ENCODE peak calls at places on chromosomes 4 and X, in eight cellular contexts. U is tibial nerve, J is ovary, I is heart left ventricle, W is upper lobe of left lung, S is adrenal gland, O is A549, G is HepG2. C is an unnamed sample.

GRCh38 chr4:34921391-34921790 is 1322.9 kb downstream of the ARAP2 start:
- DNase-seq in U (no peak), J (no peak), I (no peak), W (no peak), S (no peak), O (no peak), G (no peak), C (no peak)

GRCh38 chrX:27815209-27815608 is 7.4 kb downstream of the MAGEB10 start:
- DNase-seq in U (no peak), J (no peak), I (no peak), W (no peak), S (no peak), O (peak), G (no peak), C (no peak)

GRCh38 chr4:152109585-152110509 is 349.0 kb upstream of the GATB start:
- DNase-seq in U (no peak), J (no peak), I (peak), W (no peak), S (peak), O (no peak), G (no peak), C (no peak)

GRCh38 chrX:130916636-130917422 is 13.8 kb upstream of the ENOX2 start:
- DNase-seq in U (no peak), J (peak), I (peak), W (peak), S (peak), O (peak), G (peak), C (peak)

GRCh38 chr4:25350561-25350960 is 26.5 kb upstream of the ANAPC4 start:
- DNase-seq in U (no peak), J (no peak), I (no peak), W (no peak), S (no peak), O (no peak), G (no peak), C (no peak)

GRCh38 chr4:168220893-168221292 is 97.7 kb downstream of the DDX60 start:
- DNase-seq in U (no peak), J (no peak), I (no peak), W (no peak), S (no peak), O (no peak), G (no peak), C (no peak)

GRCh38 chr4:63589796-63590195 is 819.5 kb downstream of the TECRL start:
- DNase-seq in U (no peak), J (no peak), I (no peak), W (no peak), S (no peak), O (no peak), G (no peak), C (no peak)

GRCh38 chr4:176150283-176150682 is 45.1 kb downstream of the SPATA4 start:
- DNase-seq in U (no peak), J (no peak), I (no peak), W (no peak), S (no peak), O (peak), G (peak), C (no peak)

GRCh38 chrX:40644821-40645358 is 2.5 kb downstream of the CXorf38 start:
- DNase-seq in U (peak), J (peak), I (peak), W (peak), S (peak), O (peak), G (peak), C (peak)
- TF ChIP-seq POLR2A in U (no peak), J (no peak), I (no peak), W (no peak), S (peak), O (no peak), G (no peak), C (peak)

GRCh38 chr4:146182450-146182849 is 6.9 kb downstream of the LSM6 start:
- DNase-seq in U (no peak), J (no peak), I (no peak), W (no peak), S (no peak), O (no peak), G (no peak), C (no peak)

GRCh38 chr4:146186556-146186955 is 11.0 kb downstream of the LSM6 start:
- DNase-seq in U (no peak), J (no peak), I (no peak), W (no peak), S (no peak), O (no peak), G (no peak), C (no peak)

GRCh38 chr4:146179784-146180405 is 4.4 kb downstream of the LSM6 start:
- DNase-seq in U (no peak), J (no peak), I (no peak), W (no peak), S (no peak), O (no peak), G (no peak), C (no peak)

DNA sequence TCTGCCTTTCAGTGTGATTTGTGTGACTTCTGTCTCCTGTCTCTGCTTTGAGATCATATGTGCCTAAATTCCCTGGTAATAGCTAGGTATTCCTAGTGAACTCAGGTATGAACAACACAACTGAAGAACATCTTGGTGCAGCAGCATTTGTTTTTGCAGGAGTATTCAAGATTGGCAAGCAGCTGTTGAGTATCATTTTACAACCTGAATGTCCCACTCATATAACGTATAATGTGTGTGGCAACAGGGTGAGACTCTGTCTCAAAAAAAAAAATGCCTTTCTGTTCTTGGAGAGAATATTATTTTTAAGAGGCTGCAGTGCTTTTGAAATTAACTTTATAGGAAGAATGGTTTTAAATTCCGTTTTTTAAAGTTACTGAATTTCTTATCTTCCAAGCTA is 7.7 kb downstream of the LSM6 start:
- DNase-seq in U (no peak), J (no peak), I (no peak), W (no peak), S (no peak), O (no peak), G (no peak), C (no peak)
- H3K4me3 ChIP-seq in U (no peak), J (no peak), I (no peak), W (no peak), S (no peak), O (no peak), G (no peak), C (no peak)

GRCh38 chr4:87220094-87220831 is at the start of gene KLHL8:
- DNase-seq in U (peak), J (peak), I (peak), W (peak), S (peak), O (peak), G (peak), C (peak)
- TF ChIP-seq POLR2A in U (peak), J (peak), I (peak), W (no peak), S (peak), O (peak), G (peak), C (peak)

DNA sequence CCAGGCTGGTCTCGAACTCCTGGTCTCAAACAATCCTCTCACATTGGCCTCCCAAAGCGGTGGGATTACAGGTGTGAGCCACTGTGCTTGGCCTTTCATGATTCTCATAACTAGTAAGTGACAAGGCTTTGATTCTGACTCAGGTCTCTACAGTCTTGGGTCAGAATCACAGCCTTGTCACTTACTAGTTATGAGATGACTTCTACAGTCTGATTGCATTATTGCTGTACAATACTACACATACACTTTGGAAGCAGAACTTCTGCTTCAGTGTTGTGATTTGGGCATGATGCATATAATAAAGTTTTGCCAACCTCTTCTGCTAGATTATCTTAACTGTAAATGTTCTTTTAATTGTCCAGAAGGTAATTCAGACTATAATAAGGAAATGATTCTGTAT is 123.3 kb downstream of the KDM6A start:
- DNase-seq in U (no peak), J (no peak), I (no peak), W (no peak), S (no peak), O (no peak), G (no peak), C (no peak)
- H3K4me3 ChIP-seq in U (no peak), J (no peak), I (no peak), W (no peak), S (no peak), O (no peak), G (no peak), C (no peak)

DNA sequence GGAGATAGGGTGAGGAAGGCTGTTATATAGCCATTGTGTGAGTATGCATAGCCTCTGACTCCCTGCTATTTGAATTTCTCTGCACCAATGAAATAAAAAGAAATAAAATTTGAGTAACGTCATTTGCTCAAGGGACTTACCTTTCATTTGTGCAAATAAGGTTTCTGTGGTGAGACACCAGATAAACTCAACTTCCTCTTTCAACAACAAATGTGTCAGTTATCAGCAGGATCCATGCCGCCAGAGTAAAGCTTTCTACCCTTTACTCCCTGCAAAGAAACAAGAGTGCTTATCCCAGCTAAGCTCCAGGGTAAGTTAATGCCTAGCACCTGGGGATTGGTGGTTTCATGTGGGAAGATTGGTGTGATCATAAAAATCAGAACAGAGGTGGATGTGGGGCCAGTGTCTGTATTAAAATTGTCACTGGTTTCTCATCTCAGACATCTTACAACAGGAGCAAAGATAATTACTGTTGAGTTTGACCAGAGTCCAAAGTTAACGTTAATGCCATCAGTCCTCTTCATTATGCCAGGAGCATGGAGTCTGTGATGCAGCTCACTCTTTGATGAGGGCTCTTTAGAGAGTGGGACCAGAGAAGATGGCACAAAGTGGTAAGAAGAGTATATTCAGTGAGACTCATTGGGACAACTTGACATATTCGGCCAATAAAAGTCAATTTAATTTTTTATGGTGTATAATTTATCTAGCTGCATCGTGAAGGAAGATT is at the start of gene P2RY10:
- DNase-seq in U (no peak), J (no peak), I (no peak), W (no peak), S (no peak), O (no peak), G (no peak), C (peak)
- TF ChIP-seq POLR2A in U (no peak), J (no peak), I (no peak), W (no peak), S (no peak), O (no peak), G (no peak), C (peak)

GRCh38 chrX:112868586-112868985 is 28.0 kb upstream of the AMOT start:
- DNase-seq in U (no peak), J (no peak), I (no peak), W (no peak), S (no peak), O (no peak), G (no peak), C (no peak)
- H3K4me3 ChIP-seq in U (no peak), J (no peak), I (no peak), W (no peak), S (no peak), O (no peak), G (no peak), C (no peak)

GRCh38 chrX:71118032-71118984 is at the start of gene MED12:
- DNase-seq in U (peak), J (peak), I (peak), W (peak), S (peak), O (peak), G (peak), C (peak)
- TF ChIP-seq POLR2A in U (no peak), J (no peak), I (no peak), W (no peak), S (peak), O (peak), G (peak), C (peak)

GRCh38 chr4:2250003-2250763 is 8.3 kb upstream of the HAUS3 start:
- DNase-seq in U (no peak), J (peak), I (no peak), W (no peak), S (no peak), O (no peak), G (no peak), C (no peak)
- H3K4me3 ChIP-seq in U (no peak), J (no peak), I (no peak), W (no peak), S (no peak), O (no peak), G (no peak), C (no peak)

GRCh38 chr4:44448548-44449443 is at the start of gene KCTD8:
- DNase-seq in U (peak), J (peak), I (peak), W (peak), S (peak), O (peak), G (peak), C (peak)
- TF ChIP-seq POLR2A in U (no peak), J (peak), I (no peak), W (no peak), S (peak), O (no peak), G (no peak), C (no peak)